ENCODE peak calls at places on chromosomes 11 and 22, in six cellular contexts. N, G, K, C, L and B are unnamed samples.
A peak's percentile ranks its signal among the peaks of the same experiment; 100 is the strongest.

GRCh38 chr11:69113646-69114340 is 41.9 kb upstream of the SMIM38 start:
- DNase-seq in N (no peak), G (no peak), K (no peak), C (no peak), L (no peak), B (no peak)

GRCh38 chr11:5591613-5592012 is 4.8 kb upstream of the TRIM6 start:
- DNase-seq in N (no peak), G (no peak), K (no peak), C (no peak), L (no peak), B (no peak)

GRCh38 chr11:124961972-124962609 is 8.1 kb downstream of the CCDC15 start:
- DNase-seq in N (no peak), G (no peak), K (peak; percentile 37), C (peak; percentile 80), L (peak; percentile 41), B (peak; percentile 55)

GRCh38 chr22:41333806-41334205 is 32.5 kb downstream of the ZC3H7B start:
- DNase-seq in N (no peak), G (no peak), K (no peak), C (no peak), L (no peak), B (no peak)

GRCh38 chr11:133934599-133935550 is 21.9 kb downstream of the IGSF9B start:
- DNase-seq in N (peak; percentile 87), G (peak; percentile 50), K (no peak), C (peak; percentile 48), L (no peak), B (peak; percentile 31)

GRCh38 chr11:102341844-102342318 is 5.1 kb upstream of the BIRC2 start:
- DNase-seq in N (peak; percentile 68), G (peak; percentile 80), K (peak; percentile 76), C (peak; percentile 83), L (peak; percentile 42), B (peak; percentile 83)

GRCh38 chr11:130427049-130427388 is 1.4 kb downstream of the ADAMTS8 start:
- DNase-seq in N (no peak), G (no peak), K (no peak), C (no peak), L (no peak), B (no peak)

GRCh38 chr11:27938011-27938410 is 169.9 kb downstream of the KIF18A start:
- DNase-seq in N (no peak), G (no peak), K (no peak), C (peak; percentile 68), L (no peak), B (no peak)

GRCh38 chr11:132844956-132845355 is 687.3 kb downstream of the OPCML start:
- DNase-seq in N (no peak), G (no peak), K (no peak), C (peak; percentile 97), L (no peak), B (no peak)

GRCh38 chr11:1555713-1556153 is 16.3 kb downstream of the DUSP8 start:
- DNase-seq in N (no peak), G (no peak), K (no peak), C (no peak), L (no peak), B (no peak)

GRCh38 chr22:25403752-25404471 is 160.6 kb upstream of the GRK3 start:
- DNase-seq in N (no peak), G (no peak), K (no peak), C (peak; percentile 65), L (no peak), B (no peak)

GRCh38 chr11:71114124-71114851 is 138.1 kb downstream of the SHANK2 start:
- DNase-seq in N (no peak), G (no peak), K (no peak), C (no peak), L (no peak), B (no peak)

GRCh38 chr11:121152764-121153163 is 51.7 kb downstream of the TECTA start:
- DNase-seq in N (no peak), G (no peak), K (peak; percentile 80), C (no peak), L (no peak), B (peak; percentile 88)

GRCh38 chr11:112289588-112290461 is 29.2 kb upstream of the PLET1 start:
- DNase-seq in N (peak; percentile 94), G (peak; percentile 80), K (peak; percentile 43), C (peak; percentile 72), L (peak; percentile 22), B (peak; percentile 68)

GRCh38 chr22:46538816-46539163 is 1.4 kb upstream of the CELSR1 start:
- DNase-seq in N (no peak), G (no peak), K (no peak), C (peak; percentile 73), L (no peak), B (no peak)

GRCh38 chr22:24169439-24170058 is 11.7 kb upstream of the SUSD2 start:
- DNase-seq in N (no peak), G (no peak), K (no peak), C (no peak), L (no peak), B (no peak)

GRCh38 chr11:67230406-67230805 is 35.9 kb upstream of the GRK2 start:
- DNase-seq in N (no peak), G (no peak), K (no peak), C (peak; percentile 11), L (no peak), B (no peak)

GRCh38 chr22:42315392-42315756 is 44.9 kb upstream of the TCF20 start:
- DNase-seq in N (no peak), G (no peak), K (no peak), C (no peak), L (no peak), B (no peak)

GRCh38 chr11:3840870-3841425 is at the start of gene RHOG:
- DNase-seq in N (peak; percentile 95), G (peak; percentile 65), K (peak; percentile 30), C (peak; percentile 88), L (peak; percentile 87), B (peak; percentile 89)

GRCh38 chr11:26201411-26201810 is 130.5 kb upstream of the ANO3 start:
- DNase-seq in N (no peak), G (no peak), K (no peak), C (peak; percentile 57), L (no peak), B (no peak)

GRCh38 chr11:118102721-118103261 is 16.0 kb upstream of the SMIM35 start:
- DNase-seq in N (no peak), G (no peak), K (no peak), C (no peak), L (no peak), B (no peak)

GRCh38 chr11:3860360-3860759 is 4.9 kb downstream of the STIM1 start:
- DNase-seq in N (no peak), G (no peak), K (no peak), C (no peak), L (no peak), B (no peak)

GRCh38 chr22:43894122-43894521 is 2.3 kb upstream of the PNPLA5 start:
- DNase-seq in N (no peak), G (no peak), K (no peak), C (no peak), L (no peak), B (no peak)

GRCh38 chr11:33045551-33046255 is 6.3 kb downstream of the TCP11L1 start:
- DNase-seq in N (no peak), G (no peak), K (no peak), C (peak; percentile 56), L (no peak), B (no peak)